ENCODE peak calls at places on chromosomes 12 and 14, in ten cellular contexts. One of them, this sample, is unnamed.

GRCh38 chr14:30223385-30223785 is 295.7 kb upstream of the PRKD1 start:
- DNase-seq in right lobe of liver: peak; percentile 90
- DNase-seq in GM12865: peak; percentile 0
- DNase-seq in heart left ventricle: peak; percentile 62
- DNase-seq in ovary: peak; percentile 55
- DNase-seq in AG10803: peak; percentile 80
- DNase-seq in thyroid gland: peak; percentile 89
- DNase-seq in A549: peak; percentile 18
- DNase-seq in AG04449: no peak
- DNase-seq in fibroblast of the aortic adventitia: peak; percentile 93
- DNase-seq in this sample: peak; percentile 94

GRCh38 chr14:25095784-25096390 is 45.9 kb upstream of the STXBP6 start:
- DNase-seq in AG10803: no peak
- DNase-seq in AG04449: no peak
- DNase-seq in A549: no peak
- DNase-seq in ovary: no peak
- DNase-seq in thyroid gland: no peak
- DNase-seq in GM12865: no peak
- DNase-seq in right lobe of liver: no peak
- DNase-seq in heart left ventricle: no peak
- DNase-seq in fibroblast of the aortic adventitia: no peak
- DNase-seq in this sample: no peak

GRCh38 chr12:84763112-84763511 is 149.5 kb downstream of the SLC6A15 start:
- DNase-seq in right lobe of liver: no peak
- DNase-seq in A549: no peak
- DNase-seq in AG10803: peak; percentile 96
- DNase-seq in heart left ventricle: no peak
- DNase-seq in GM12865: no peak
- DNase-seq in ovary: no peak
- DNase-seq in fibroblast of the aortic adventitia: peak; percentile 91
- DNase-seq in thyroid gland: no peak
- DNase-seq in AG04449: peak; percentile 74
- DNase-seq in this sample: peak; percentile 85

GRCh38 chr12:17489452-17489851 is 600.5 kb downstream of the RERGL start:
- DNase-seq in thyroid gland: no peak
- DNase-seq in AG10803: no peak
- DNase-seq in heart left ventricle: no peak
- DNase-seq in A549: no peak
- DNase-seq in AG04449: no peak
- DNase-seq in right lobe of liver: no peak
- DNase-seq in ovary: no peak
- DNase-seq in GM12865: no peak
- DNase-seq in fibroblast of the aortic adventitia: no peak
- DNase-seq in this sample: no peak

GRCh38 chr12:93315385-93315906 is 62.3 kb upstream of the NUDT4 start:
- DNase-seq in AG04449: no peak
- DNase-seq in GM12865: no peak
- DNase-seq in A549: no peak
- DNase-seq in ovary: no peak
- DNase-seq in thyroid gland: no peak
- DNase-seq in AG10803: no peak
- DNase-seq in right lobe of liver: no peak
- DNase-seq in heart left ventricle: no peak
- DNase-seq in fibroblast of the aortic adventitia: no peak
- DNase-seq in this sample: no peak

GRCh38 chr14:72793154-72793725 is 100.7 kb downstream of the DPF3 start:
- DNase-seq in AG10803: no peak
- DNase-seq in thyroid gland: no peak
- DNase-seq in heart left ventricle: no peak
- DNase-seq in AG04449: no peak
- DNase-seq in GM12865: no peak
- DNase-seq in A549: no peak
- DNase-seq in ovary: no peak
- DNase-seq in fibroblast of the aortic adventitia: no peak
- DNase-seq in right lobe of liver: no peak
- DNase-seq in this sample: no peak

GRCh38 chr12:94596596-94596995 is 53.8 kb downstream of the TMCC3 start:
- DNase-seq in ovary: no peak
- DNase-seq in GM12865: no peak
- DNase-seq in AG04449: no peak
- DNase-seq in AG10803: no peak
- DNase-seq in heart left ventricle: no peak
- DNase-seq in fibroblast of the aortic adventitia: no peak
- DNase-seq in right lobe of liver: no peak
- DNase-seq in A549: no peak
- DNase-seq in thyroid gland: peak; percentile 61
- DNase-seq in this sample: no peak

GRCh38 chr12:229441-230191 is 15.7 kb upstream of the SLC6A12 start:
- DNase-seq in heart left ventricle: no peak
- DNase-seq in right lobe of liver: peak; percentile 52
- DNase-seq in GM12865: no peak
- DNase-seq in AG10803: no peak
- DNase-seq in A549: no peak
- DNase-seq in thyroid gland: peak; percentile 69
- DNase-seq in ovary: no peak
- DNase-seq in fibroblast of the aortic adventitia: no peak
- DNase-seq in AG04449: no peak
- DNase-seq in this sample: peak; percentile 14

GRCh38 chr12:51917041-51917590 is 9.8 kb downstream of the ACVRL1 start:
- DNase-seq in GM12865: no peak
- DNase-seq in A549: no peak
- DNase-seq in ovary: no peak
- DNase-seq in AG10803: no peak
- DNase-seq in thyroid gland: no peak
- DNase-seq in heart left ventricle: no peak
- DNase-seq in fibroblast of the aortic adventitia: no peak
- DNase-seq in right lobe of liver: no peak
- DNase-seq in AG04449: no peak
- DNase-seq in this sample: no peak

GRCh38 chr12:91196436-91196835 is 13.8 kb upstream of the DCN start:
- DNase-seq in GM12865: no peak
- DNase-seq in heart left ventricle: no peak
- DNase-seq in ovary: no peak
- DNase-seq in fibroblast of the aortic adventitia: no peak
- DNase-seq in thyroid gland: no peak
- DNase-seq in A549: no peak
- DNase-seq in AG10803: no peak
- DNase-seq in right lobe of liver: no peak
- DNase-seq in AG04449: no peak
- DNase-seq in this sample: no peak

GRCh38 chr12:129681151-129681550 is 222.7 kb downstream of the TMEM132D start:
- DNase-seq in AG10803: no peak
- DNase-seq in AG04449: no peak
- DNase-seq in heart left ventricle: no peak
- DNase-seq in fibroblast of the aortic adventitia: no peak
- DNase-seq in thyroid gland: no peak
- DNase-seq in A549: no peak
- DNase-seq in right lobe of liver: no peak
- DNase-seq in GM12865: no peak
- DNase-seq in ovary: no peak
- DNase-seq in this sample: no peak

GRCh38 chr12:68773582-68773981 is 27.6 kb downstream of the SLC35E3 start:
- DNase-seq in GM12865: no peak
- DNase-seq in A549: no peak
- DNase-seq in heart left ventricle: no peak
- DNase-seq in AG04449: no peak
- DNase-seq in right lobe of liver: no peak
- DNase-seq in AG10803: no peak
- DNase-seq in thyroid gland: no peak
- DNase-seq in fibroblast of the aortic adventitia: no peak
- DNase-seq in ovary: no peak
- DNase-seq in this sample: no peak

GRCh38 chr12:67710582-67710981 is 62.0 kb downstream of the DYRK2 start:
- DNase-seq in right lobe of liver: no peak
- DNase-seq in AG04449: no peak
- DNase-seq in fibroblast of the aortic adventitia: no peak
- DNase-seq in ovary: no peak
- DNase-seq in A549: peak; percentile 9
- DNase-seq in AG10803: peak; percentile 27
- DNase-seq in heart left ventricle: no peak
- DNase-seq in thyroid gland: no peak
- DNase-seq in GM12865: peak; percentile 76
- DNase-seq in this sample: no peak

GRCh38 chr14:77991128-77991772 is 178.9 kb upstream of the NRXN3 start:
- DNase-seq in heart left ventricle: no peak
- DNase-seq in fibroblast of the aortic adventitia: no peak
- DNase-seq in AG04449: no peak
- DNase-seq in GM12865: peak; percentile 25
- DNase-seq in A549: no peak
- DNase-seq in thyroid gland: peak; percentile 34
- DNase-seq in AG10803: no peak
- DNase-seq in ovary: no peak
- DNase-seq in right lobe of liver: no peak
- DNase-seq in this sample: no peak

GRCh38 chr14:102390064-102390463 is 27.3 kb downstream of the TECPR2 start:
- DNase-seq in right lobe of liver: no peak
- DNase-seq in heart left ventricle: no peak
- DNase-seq in GM12865: no peak
- DNase-seq in fibroblast of the aortic adventitia: no peak
- DNase-seq in A549: no peak
- DNase-seq in ovary: no peak
- DNase-seq in AG04449: no peak
- DNase-seq in thyroid gland: no peak
- DNase-seq in AG10803: peak; percentile 36
- DNase-seq in this sample: no peak

GRCh38 chr14:68135028-68135427 is 315.4 kb downstream of the RAD51B start:
- DNase-seq in GM12865: no peak
- DNase-seq in ovary: no peak
- DNase-seq in A549: no peak
- DNase-seq in AG10803: no peak
- DNase-seq in right lobe of liver: no peak
- DNase-seq in fibroblast of the aortic adventitia: no peak
- DNase-seq in AG04449: no peak
- DNase-seq in thyroid gland: no peak
- DNase-seq in heart left ventricle: no peak
- DNase-seq in this sample: no peak
- H3K4me3 ChIP-seq in GM12865: no peak overlapping the region
- H3K4me3 ChIP-seq in ovary: no peak overlapping the region
- H3K4me3 ChIP-seq in A549: no peak overlapping the region
- H3K4me3 ChIP-seq in AG10803: no peak overlapping the region
- H3K4me3 ChIP-seq in right lobe of liver: no peak overlapping the region
- H3K4me3 ChIP-seq in fibroblast of the aortic adventitia: no peak overlapping the region
- H3K4me3 ChIP-seq in AG04449: no peak overlapping the region
- H3K4me3 ChIP-seq in thyroid gland: no peak overlapping the region
- H3K4me3 ChIP-seq in heart left ventricle: no peak overlapping the region
- H3K4me3 ChIP-seq in this sample: no peak overlapping the region

DNA sequence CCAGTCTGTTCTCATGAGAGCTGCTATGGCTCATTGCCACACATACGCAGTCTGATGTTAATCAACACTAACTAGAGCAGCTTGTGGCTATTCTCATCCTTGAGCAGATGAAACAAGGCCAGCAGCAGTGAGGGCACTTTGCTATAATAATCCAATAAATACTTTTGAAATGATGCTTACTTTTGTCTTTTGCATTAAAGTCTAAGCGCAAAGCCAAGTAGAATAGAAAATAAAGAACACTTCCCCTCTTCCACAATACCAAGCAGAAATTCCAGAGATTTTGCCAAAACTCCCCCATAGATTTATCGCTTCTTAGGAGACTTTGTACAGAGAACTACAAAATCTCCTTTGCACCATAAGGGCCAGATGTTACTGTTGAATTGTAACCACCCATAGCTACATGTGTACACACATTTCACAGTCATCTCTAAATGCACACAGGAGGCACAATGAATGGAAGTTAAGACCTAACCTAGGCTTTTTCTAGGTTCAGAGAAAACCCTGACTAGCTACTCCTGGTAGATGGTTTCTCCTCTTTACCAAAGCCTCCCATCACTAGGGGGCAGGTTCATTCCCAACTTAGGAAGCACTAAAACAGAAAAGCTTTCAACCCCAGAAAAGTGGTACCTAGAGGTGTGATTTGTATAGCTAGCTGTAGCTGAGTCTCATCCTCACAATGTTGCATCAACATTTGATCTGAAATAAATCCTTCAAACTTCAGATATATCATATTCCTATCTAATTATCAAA is 119.3 kb downstream of the HMGA2 start:
- DNase-seq in ovary: no peak
- DNase-seq in thyroid gland: no peak
- DNase-seq in AG10803: peak; percentile 90
- DNase-seq in AG04449: no peak
- DNase-seq in heart left ventricle: no peak
- DNase-seq in GM12865: no peak
- DNase-seq in fibroblast of the aortic adventitia: peak; percentile 60
- DNase-seq in A549: no peak
- DNase-seq in right lobe of liver: no peak
- DNase-seq in this sample: no peak
- TF ChIP-seq CTCF in ovary: no peak
- TF ChIP-seq CTCF in thyroid gland: no peak
- TF ChIP-seq CTCF in AG10803: peak; percentile 43
- TF ChIP-seq CTCF in AG04449: peak; percentile 14
- TF ChIP-seq CTCF in heart left ventricle: no peak
- TF ChIP-seq CTCF in GM12865: no peak
- TF ChIP-seq CTCF in fibroblast of the aortic adventitia: peak; percentile 38
- TF ChIP-seq CTCF in A549: no peak
- TF ChIP-seq CTCF in right lobe of liver: no peak
- TF ChIP-seq CTCF in this sample: peak; percentile 21

DNA sequence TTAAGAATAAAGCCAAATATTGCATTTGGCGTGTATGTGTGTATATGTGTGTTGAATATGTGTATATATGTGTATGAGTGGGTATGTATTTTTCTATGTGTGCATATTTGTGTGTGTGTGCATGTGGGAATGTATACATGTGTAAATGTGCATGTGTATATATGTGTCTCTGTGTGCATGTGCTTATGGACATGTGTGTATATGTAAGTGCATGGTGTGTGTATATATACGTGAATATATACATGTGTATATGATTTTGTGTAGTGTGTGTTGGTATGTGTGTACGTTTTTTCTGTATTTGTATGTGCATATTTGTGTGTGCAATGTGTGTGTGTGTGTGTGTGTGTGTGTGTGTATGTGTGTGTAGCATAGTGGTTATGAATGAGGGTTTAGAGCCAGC is 1021.0 kb downstream of the AACS start:
- DNase-seq in A549: no peak
- DNase-seq in AG04449: no peak
- DNase-seq in ovary: no peak
- DNase-seq in AG10803: no peak
- DNase-seq in thyroid gland: no peak
- DNase-seq in fibroblast of the aortic adventitia: no peak
- DNase-seq in right lobe of liver: no peak
- DNase-seq in heart left ventricle: no peak
- DNase-seq in GM12865: no peak
- DNase-seq in this sample: no peak
- H3K4me3 ChIP-seq in A549: no peak overlapping the region
- H3K4me3 ChIP-seq in AG04449: no peak overlapping the region
- H3K4me3 ChIP-seq in ovary: no peak overlapping the region
- H3K4me3 ChIP-seq in AG10803: no peak overlapping the region
- H3K4me3 ChIP-seq in thyroid gland: no peak overlapping the region
- H3K4me3 ChIP-seq in fibroblast of the aortic adventitia: no peak overlapping the region
- H3K4me3 ChIP-seq in right lobe of liver: no peak overlapping the region
- H3K4me3 ChIP-seq in heart left ventricle: no peak overlapping the region
- H3K4me3 ChIP-seq in GM12865: no peak overlapping the region
- H3K4me3 ChIP-seq in this sample: no peak overlapping the region

DNA sequence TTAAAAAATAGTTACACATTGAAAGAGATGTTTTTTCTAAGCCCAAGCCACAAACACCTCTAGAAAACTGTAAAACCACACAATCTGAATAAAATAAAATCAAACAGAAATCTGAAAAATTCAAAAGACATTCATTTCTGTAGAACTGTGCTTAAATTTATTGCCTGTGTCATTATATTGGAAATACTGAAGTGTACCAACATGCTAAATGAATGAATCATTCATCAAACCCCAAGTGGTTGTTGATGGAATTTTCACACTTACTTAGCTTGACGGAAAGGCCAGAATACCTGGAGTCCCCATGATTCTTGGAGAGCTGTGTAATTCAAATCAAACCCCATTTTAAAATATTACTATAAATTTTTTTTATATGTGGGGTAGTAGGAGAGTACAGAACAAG is 2.7 kb downstream of the KITLG start:
- DNase-seq in A549: peak; percentile 28
- DNase-seq in heart left ventricle: no peak
- DNase-seq in right lobe of liver: no peak
- DNase-seq in AG10803: peak; percentile 52
- DNase-seq in GM12865: no peak
- DNase-seq in fibroblast of the aortic adventitia: no peak
- DNase-seq in AG04449: no peak
- DNase-seq in ovary: no peak
- DNase-seq in thyroid gland: no peak
- DNase-seq in this sample: peak; percentile 38
- TF ChIP-seq CTCF in A549: no peak
- TF ChIP-seq CTCF in heart left ventricle: no peak
- TF ChIP-seq CTCF in right lobe of liver: no peak
- TF ChIP-seq CTCF in AG10803: peak; percentile 34
- TF ChIP-seq CTCF in GM12865: no peak
- TF ChIP-seq CTCF in fibroblast of the aortic adventitia: peak; percentile 36
- TF ChIP-seq CTCF in AG04449: no peak
- TF ChIP-seq CTCF in ovary: no peak
- TF ChIP-seq CTCF in thyroid gland: no peak
- TF ChIP-seq CTCF in this sample: no peak

This sample was measured in astrocyte of the spinal cord.